ENCODE peak calls at places on chromosome 2, in five cellular contexts. A, R, M, V and Q are unnamed samples.

GRCh38 chr2:196234672-196235071 is 63.3 kb upstream of the STK17B start:
- DNase-seq in A (no peak), R (peak), M (peak), V (no peak), Q (no peak)

GRCh38 chr2:45178359-45178758 is 169.1 kb upstream of the SIX2 start:
- DNase-seq in A (no peak), R (no peak), M (no peak), V (no peak), Q (no peak)

GRCh38 chr2:229713371-229714079 is 830 bp downstream of the DNER start:
- DNase-seq in A (peak), R (no peak), M (no peak), V (no peak), Q (no peak)

GRCh38 chr2:85435986-85436835 is 17.7 kb downstream of the SH2D6 start:
- DNase-seq in A (peak), R (peak), M (no peak), V (no peak), Q (no peak)

GRCh38 chr2:39202639-39203369 is 41.0 kb downstream of the CDKL4 start:
- DNase-seq in A (no peak), R (peak), M (peak), V (no peak), Q (peak)

GRCh38 chr2:8986327-8986976 is 17.0 kb downstream of the MBOAT2 start:
- DNase-seq in A (peak), R (peak), M (no peak), V (peak), Q (no peak)

GRCh38 chr2:162184796-162185195 is 32.7 kb upstream of the GCG start:
- DNase-seq in A (no peak), R (no peak), M (no peak), V (no peak), Q (no peak)

GRCh38 chr2:200300650-200301314 is 5.7 kb upstream of the SPATS2L start:
- DNase-seq in A (peak), R (peak), M (peak), V (no peak), Q (no peak)

GRCh38 chr2:101418704-101419663 is 31.7 kb upstream of the CREG2 start:
- DNase-seq in A (peak), R (peak), M (peak), V (peak), Q (peak)

GRCh38 chr2:219281588-219281987 is 2.4 kb downstream of the DNAJB2 start:
- DNase-seq in A (no peak), R (peak), M (no peak), V (no peak), Q (no peak)

GRCh38 chr2:120559401-120559800 is 176.3 kb upstream of the GLI2 start:
- DNase-seq in A (no peak), R (no peak), M (peak), V (no peak), Q (no peak)

GRCh38 chr2:176657391-176657790 is 388.1 kb downstream of the MTX2 start:
- DNase-seq in A (no peak), R (no peak), M (no peak), V (no peak), Q (no peak)

GRCh38 chr2:121695179-121695451 is 41.6 kb downstream of the NIFK start:
- DNase-seq in A (no peak), R (no peak), M (no peak), V (no peak), Q (no peak)

GRCh38 chr2:142965464-142965863 is 88.0 kb downstream of the KYNU start:
- DNase-seq in A (no peak), R (no peak), M (peak), V (no peak), Q (no peak)

GRCh38 chr2:201668402-201668801 is 25.1 kb upstream of the TMEM237 start:
- DNase-seq in A (no peak), R (no peak), M (no peak), V (no peak), Q (no peak)

GRCh38 chr2:129087133-129087813 is 768.6 kb upstream of the HS6ST1 start:
- DNase-seq in A (no peak), R (no peak), M (no peak), V (no peak), Q (no peak)

GRCh38 chr2:123493687-123494086 is 531.4 kb upstream of the CNTNAP5 start:
- DNase-seq in A (no peak), R (no peak), M (no peak), V (no peak), Q (no peak)

GRCh38 chr2:215536476-215536875 is 100.6 kb upstream of the FN1 start:
- DNase-seq in A (no peak), R (no peak), M (peak), V (no peak), Q (no peak)
- TF ChIP-seq MAFK in A (no peak), R (no peak), M (no peak), V (no peak), Q (no peak)

GRCh38 chr2:240172071-240172895 is 31.8 kb upstream of the OTOS start:
- DNase-seq in A (no peak), R (no peak), M (no peak), V (no peak), Q (no peak)

GRCh38 chr2:240178564-240178963 is 38.1 kb upstream of the OTOS start:
- DNase-seq in A (no peak), R (no peak), M (no peak), V (no peak), Q (no peak)

GRCh38 chr2:240170883-240171282 is 30.4 kb upstream of the OTOS start:
- DNase-seq in A (no peak), R (no peak), M (no peak), V (no peak), Q (no peak)

GRCh38 chr2:240170354-240170735 is 29.9 kb upstream of the OTOS start:
- DNase-seq in A (no peak), R (peak), M (peak), V (no peak), Q (no peak)

GRCh38 chr2:240174496-240174895 is 34.0 kb upstream of the OTOS start:
- DNase-seq in A (no peak), R (no peak), M (no peak), V (no peak), Q (no peak)
- TF ChIP-seq MAFK in A (no peak), R (no peak), M (no peak), V (no peak), Q (no peak)

GRCh38 chr2:67626076-67626475 is 228.9 kb downstream of the ETAA1 start:
- DNase-seq in A (no peak), R (no peak), M (no peak), V (no peak), Q (no peak)

GRCh38 chr2:67627456-67627855 is 230.3 kb downstream of the ETAA1 start:
- DNase-seq in A (no peak), R (no peak), M (no peak), V (no peak), Q (no peak)

GRCh38 chr2:67626656-67627055 is 229.5 kb downstream of the ETAA1 start:
- DNase-seq in A (no peak), R (no peak), M (peak), V (no peak), Q (no peak)

GRCh38 chr2:67631474-67631873 is 234.3 kb downstream of the ETAA1 start:
- DNase-seq in A (no peak), R (no peak), M (no peak), V (no peak), Q (no peak)

GRCh38 chr2:67628892-67629291 is 231.8 kb downstream of the ETAA1 start:
- DNase-seq in A (no peak), R (no peak), M (no peak), V (no peak), Q (no peak)
- TF ChIP-seq MAFK in A (no peak), R (no peak), M (no peak), V (no peak), Q (no peak)

GRCh38 chr2:96325884-96326255 is 753 bp downstream of the ITPRIPL1 start:
- DNase-seq in A (no peak), R (no peak), M (no peak), V (no peak), Q (no peak)
- TF ChIP-seq MAFK in A (no peak), R (no peak), M (no peak), V (no peak), Q (no peak)

DNA sequence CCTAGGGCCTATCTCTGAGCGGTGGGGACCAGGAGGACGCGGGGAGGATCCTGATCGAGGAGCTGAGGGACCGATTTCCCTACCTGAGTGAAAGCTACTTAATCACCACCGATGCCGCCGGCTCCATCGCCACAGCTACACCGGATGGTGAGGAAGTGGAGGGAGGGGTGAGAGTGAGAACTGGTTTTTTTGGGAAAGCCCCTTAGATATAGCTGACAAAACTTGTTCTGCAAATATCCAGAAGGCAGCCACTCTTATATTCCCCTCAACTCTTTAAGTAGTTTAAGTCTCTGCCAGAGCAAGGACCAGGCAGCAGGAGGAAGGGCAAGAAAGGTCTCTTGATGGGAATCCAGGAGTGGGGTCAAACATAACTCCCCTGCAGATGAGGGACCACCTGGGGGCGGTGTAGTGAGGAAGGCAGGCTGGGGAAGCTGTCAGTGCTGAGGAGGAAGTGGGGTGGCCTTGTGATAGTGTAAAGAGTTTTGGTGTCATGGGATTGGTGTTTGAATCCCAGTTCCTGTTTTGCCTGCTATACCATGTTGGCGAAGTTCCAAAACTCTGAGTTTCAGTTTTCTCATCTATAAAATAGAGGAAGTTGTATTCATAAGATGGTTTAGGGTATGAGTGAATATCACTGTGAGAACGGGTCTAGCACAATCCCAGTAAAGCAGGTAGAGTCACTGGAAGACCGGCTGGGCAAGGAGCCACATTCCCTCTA is 3.4 kb downstream of the NAGK start:
- DNase-seq in A (no peak), R (peak), M (no peak), V (no peak), Q (no peak)
- TF ChIP-seq MAFK in A (no peak), R (no peak), M (no peak), V (no peak), Q (no peak)

GRCh38 chr2:127162261-127163089 is 55.5 kb upstream of the BIN1 start:
- DNase-seq in A (no peak), R (no peak), M (no peak), V (no peak), Q (no peak)

GRCh38 chr2:127166221-127166860 is 53.8 kb downstream of the CYP27C1 start:
- DNase-seq in A (no peak), R (no peak), M (no peak), V (no peak), Q (peak)

GRCh38 chr2:127163922-127164321 is 56.2 kb downstream of the CYP27C1 start:
- DNase-seq in A (no peak), R (no peak), M (no peak), V (no peak), Q (no peak)

GRCh38 chr2:127165539-127165935 is 54.6 kb downstream of the CYP27C1 start:
- DNase-seq in A (no peak), R (no peak), M (no peak), V (no peak), Q (no peak)

DNA sequence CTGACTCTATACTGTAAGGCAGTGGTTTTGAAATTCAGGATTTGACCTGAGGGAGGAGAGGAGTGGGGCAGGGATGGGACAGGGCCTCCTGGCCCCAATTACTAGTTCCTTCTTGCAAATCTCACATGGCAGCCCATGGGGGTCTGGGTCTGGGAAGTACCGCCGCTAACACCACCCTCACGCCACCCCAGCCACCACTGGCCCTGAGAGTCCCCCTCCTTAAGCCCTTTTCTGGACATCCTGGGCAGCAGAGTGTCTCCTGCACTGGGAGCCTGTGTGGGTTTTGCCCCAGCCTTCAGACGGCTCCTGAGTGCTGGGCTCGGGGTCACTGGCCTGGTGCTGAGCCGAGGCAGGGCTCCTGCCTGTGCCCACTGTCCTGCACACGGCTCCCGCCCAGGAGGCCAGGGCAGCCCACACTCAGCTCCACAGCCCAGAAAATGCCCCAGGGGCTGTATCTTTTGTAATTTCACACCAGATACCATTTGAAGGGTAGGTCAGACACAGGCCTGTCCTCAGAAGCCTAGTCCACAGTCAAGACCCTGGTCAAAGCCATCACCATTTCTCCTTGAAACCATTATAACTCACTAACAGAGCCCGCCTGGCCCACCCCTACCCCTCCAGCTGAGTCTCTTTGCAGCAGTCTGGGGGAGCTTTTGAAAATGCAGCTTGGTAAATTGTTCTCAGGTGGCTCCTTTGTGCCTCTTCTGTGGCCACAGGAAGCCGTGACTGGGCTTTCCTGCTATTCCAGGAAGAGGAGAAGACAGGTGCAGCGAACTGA is 55.1 kb downstream of the CYP27C1 start:
- DNase-seq in A (no peak), R (no peak), M (no peak), V (no peak), Q (no peak)
- TF ChIP-seq MAFK in A (no peak), R (no peak), M (no peak), V (no peak), Q (no peak)

GRCh38 chr2:88252646-88253045 is 82.5 kb downstream of the THNSL2 start:
- DNase-seq in A (no peak), R (no peak), M (no peak), V (no peak), Q (no peak)
- TF ChIP-seq MAFK in A (no peak), R (no peak), M (no peak), V (no peak), Q (no peak)

GRCh38 chr2:168622559-168622958 is 166.5 kb downstream of the CERS6 start:
- DNase-seq in A (peak), R (no peak), M (no peak), V (peak), Q (no peak)

GRCh38 chr2:168620554-168620953 is 164.5 kb downstream of the CERS6 start:
- DNase-seq in A (no peak), R (no peak), M (no peak), V (no peak), Q (no peak)

GRCh38 chr2:168626096-168626495 is 170.0 kb downstream of the CERS6 start:
- DNase-seq in A (no peak), R (no peak), M (no peak), V (no peak), Q (no peak)

GRCh38 chr2:168626610-168627009 is 170.5 kb downstream of the CERS6 start:
- DNase-seq in A (no peak), R (no peak), M (no peak), V (no peak), Q (no peak)

GRCh38 chr2:168624028-168624427 is 168.0 kb downstream of the CERS6 start:
- DNase-seq in A (no peak), R (no peak), M (no peak), V (no peak), Q (no peak)
- TF ChIP-seq MAFK in A (no peak), R (no peak), M (no peak), V (no peak), Q (no peak)

GRCh38 chr2:74002515-74003391 is 18.0 kb downstream of the TET3 start:
- DNase-seq in A (peak), R (peak), M (peak), V (peak), Q (no peak)
- TF ChIP-seq MAFK in A (no peak), R (no peak), M (no peak), V (no peak), Q (no peak)